ENCODE peak calls at places on chromosomes 4 and X, in four cellular contexts. Q, H, G and K are unnamed samples.
A peak's percentile ranks its signal among the peaks of the same experiment; 100 is the strongest.

GRCh38 chrX:67480789-67481188 is 63.0 kb upstream of the AR start:
- DNase-seq in Q (no peak), H (no peak), G (no peak), K (no peak)

GRCh38 chr4:1472148-1472797 is 66.0 kb upstream of the NKX1-1 start:
- DNase-seq in Q (peak; percentile 8), H (no peak), G (no peak), K (no peak)

GRCh38 chr4:36771411-36772153 is 473.0 kb upstream of the NWD2 start:
- DNase-seq in Q (no peak), H (no peak), G (no peak), K (no peak)

GRCh38 chrX:96389314-96390048 is 295.2 kb upstream of the DIAPH2 start:
- DNase-seq in Q (no peak), H (no peak), G (peak; percentile 62), K (no peak)

GRCh38 chr4:55733874-55734437 is 85.6 kb upstream of the EXOC1L start:
- DNase-seq in Q (no peak), H (no peak), G (peak; percentile 61), K (peak; percentile 91)

GRCh38 chr4:177809786-177810185 is 367.5 kb upstream of the AGA start:
- DNase-seq in Q (no peak), H (no peak), G (no peak), K (no peak)

GRCh38 chrX:10570601-10571000 is 49.8 kb downstream of the MID1 start:
- DNase-seq in Q (no peak), H (no peak), G (no peak), K (no peak)

GRCh38 chr4:107072836-107073736 is 37.0 kb upstream of the DKK2 start:
- DNase-seq in Q (no peak), H (no peak), G (no peak), K (no peak)

GRCh38 chr4:53532521-53532920 is 58.8 kb downstream of the LNX1 start:
- DNase-seq in Q (no peak), H (no peak), G (no peak), K (no peak)

GRCh38 chrX:109777749-109778148 is 44.7 kb upstream of the ACSL4 start:
- DNase-seq in Q (no peak), H (no peak), G (no peak), K (no peak)

GRCh38 chrX:20995829-20996228 is 378.4 kb upstream of the CNKSR2 start:
- DNase-seq in Q (no peak), H (no peak), G (no peak), K (no peak)

GRCh38 chr4:128225148-128225547 is 62.5 kb downstream of the PGRMC2 start:
- DNase-seq in Q (no peak), H (no peak), G (peak; percentile 38), K (no peak)

GRCh38 chr4:3062466-3062865 is 11.9 kb downstream of the HTT-AS start:
- DNase-seq in Q (no peak), H (no peak), G (peak; percentile 63), K (no peak)

GRCh38 chr4:67549123-67549522 is 3.8 kb upstream of the CENPC start:
- DNase-seq in Q (no peak), H (peak; percentile 71), G (peak; percentile 23), K (no peak)

GRCh38 chr4:16582036-16582435 is 316.4 kb downstream of the LDB2 start:
- DNase-seq in Q (no peak), H (no peak), G (no peak), K (no peak)

GRCh38 chr4:125123710-125124109 is 191.0 kb upstream of the FAT4 start:
- DNase-seq in Q (no peak), H (no peak), G (peak; percentile 36), K (no peak)

GRCh38 chr4:119559044-119559647 is 69.5 kb downstream of the PDE5A start:
- DNase-seq in Q (no peak), H (peak; percentile 20), G (peak; percentile 75), K (no peak)

GRCh38 chrX:16160729-16161128 is 6.6 kb upstream of the MAGEB17 start:
- DNase-seq in Q (no peak), H (no peak), G (peak; percentile 47), K (no peak)

GRCh38 chr4:107897823-107898222 is 33.5 kb upstream of the CYP2U1 start:
- DNase-seq in Q (no peak), H (no peak), G (no peak), K (no peak)

GRCh38 chrX:23783569-23784486 is 855 bp downstream of the SAT1 start:
- DNase-seq in Q (no peak), H (peak; percentile 52), G (peak; percentile 28), K (no peak)

GRCh38 chr4:55426518-55426917 is 30.8 kb downstream of the TMEM165 start:
- DNase-seq in Q (no peak), H (no peak), G (no peak), K (no peak)

GRCh38 chr4:181219783-181220416 is 1023.3 kb upstream of the TENM3 start:
- DNase-seq in Q (no peak), H (no peak), G (no peak), K (no peak)

GRCh38 chr4:115850799-115851509 is 737.5 kb upstream of the NDST4 start:
- DNase-seq in Q (no peak), H (no peak), G (no peak), K (no peak)

GRCh38 chrX:132651411-132652086 is 162.7 kb upstream of the MBNL3 start:
- DNase-seq in Q (no peak), H (no peak), G (peak; percentile 44), K (no peak)

GRCh38 chr4:99723555-99724450 is 66.2 kb upstream of the C4orf54 start:
- DNase-seq in Q (peak; percentile 58), H (no peak), G (peak; percentile 87), K (peak; percentile 71)

GRCh38 chr4:88964450-88964849 is 92.5 kb downstream of the FAM13A start:
- DNase-seq in Q (no peak), H (no peak), G (peak; percentile 69), K (no peak)

GRCh38 chrX:133913658-133914388 is 71.6 kb downstream of the GPC3 start:
- DNase-seq in Q (no peak), H (no peak), G (no peak), K (no peak)

GRCh38 chr4:65623509-65623908 is 46.8 kb downstream of the EPHA5 start:
- DNase-seq in Q (no peak), H (no peak), G (peak; percentile 9), K (no peak)

GRCh38 chr4:53844133-53844532 is 220.3 kb downstream of the CHIC2 start:
- DNase-seq in Q (no peak), H (no peak), G (no peak), K (no peak)

GRCh38 chr4:120694973-120695372 is 227.6 kb downstream of the PRDM5 start:
- DNase-seq in Q (no peak), H (no peak), G (peak; percentile 87), K (no peak)

GRCh38 chr4:77232653-77233052 is 75.6 kb downstream of the CCNG2 start:
- DNase-seq in Q (no peak), H (no peak), G (no peak), K (no peak)

GRCh38 chr4:19429684-19430083 is 822.0 kb upstream of the SLIT2 start:
- DNase-seq in Q (no peak), H (no peak), G (no peak), K (no peak)

DNA sequence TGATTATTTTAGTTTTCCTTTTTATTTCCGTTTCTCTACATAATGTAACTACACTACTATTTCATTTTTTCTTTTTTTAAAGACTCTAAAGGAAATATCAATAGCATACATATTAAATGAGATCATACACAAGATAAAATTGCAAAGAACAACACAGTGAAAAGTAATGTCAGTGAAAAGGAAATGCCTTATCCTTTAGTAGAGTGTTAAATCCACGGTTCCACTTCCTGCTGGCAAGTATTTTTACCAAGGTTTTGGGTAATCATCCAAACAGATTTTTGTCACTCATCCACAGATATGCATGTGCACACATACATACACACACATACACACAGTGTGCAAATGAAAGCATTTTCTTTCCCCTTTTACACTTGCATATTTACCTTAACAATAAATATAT is 548.9 kb downstream of the PPP4R3C start:
- DNase-seq in Q (no peak), H (no peak), G (no peak), K (no peak)
- H3K27ac ChIP-seq in Q (no peak overlapping the region), H (no peak overlapping the region), G (no peak overlapping the region), K (no peak overlapping the region)

GRCh38 chr4:140108243-140108642 is 45.7 kb downstream of the MAML3 start:
- DNase-seq in Q (no peak), H (no peak), G (no peak), K (no peak)
- H3K27ac ChIP-seq in Q (no peak overlapping the region), H (no peak overlapping the region), G (no peak overlapping the region), K (no peak overlapping the region)

GRCh38 chr4:41613362-41613761 is 75.4 kb downstream of the LIMCH1 start:
- DNase-seq in Q (no peak), H (no peak), G (no peak), K (no peak)
- H3K27ac ChIP-seq in Q (peak overlapping the region; percentile 19), H (no peak overlapping the region), G (no peak overlapping the region), K (no peak overlapping the region)

GRCh38 chr4:156778093-156778492 is 193.5 kb downstream of the PDGFC start:
- DNase-seq in Q (no peak), H (no peak), G (peak; percentile 46), K (no peak)

GRCh38 chr4:156774422-156774821 is 197.2 kb downstream of the PDGFC start:
- DNase-seq in Q (no peak), H (no peak), G (peak; percentile 93), K (no peak)

GRCh38 chr4:156771171-156771837 is 200.3 kb downstream of the PDGFC start:
- DNase-seq in Q (no peak), H (no peak), G (peak; percentile 89), K (peak; percentile 41)

GRCh38 chr4:156775803-156776202 is 195.8 kb downstream of the PDGFC start:
- DNase-seq in Q (no peak), H (no peak), G (no peak), K (no peak)

GRCh38 chr4:156773648-156774357 is 197.8 kb downstream of the PDGFC start:
- DNase-seq in Q (no peak), H (no peak), G (no peak), K (no peak)
- H3K27ac ChIP-seq in Q (no peak overlapping the region), H (no peak overlapping the region), G (peak overlapping the region; percentile 64), K (no peak overlapping the region)